ENCODE peak calls at places on chromosomes 6 and 20, in five cellular contexts. One of them, this sample, is unnamed.

GRCh38 chr20:20780127-20780822 is 67.8 kb upstream of the RALGAPA2 start:
- DNase-seq in spleen: peak; percentile 89
- DNase-seq in tibial nerve: peak; percentile 85
- DNase-seq in lower leg skin: peak; percentile 96
- DNase-seq in heart left ventricle: peak; percentile 78
- DNase-seq in this sample: peak; percentile 79

GRCh38 chr6:6319947-6320811 is at the start of gene F13A1:
- DNase-seq in lower leg skin: no peak
- DNase-seq in heart left ventricle: peak; percentile 47
- DNase-seq in tibial nerve: no peak
- DNase-seq in spleen: peak; percentile 83
- DNase-seq in this sample: peak; percentile 25

GRCh38 chr20:47789081-47789998 is 4.1 kb upstream of the SULF2 start:
- DNase-seq in lower leg skin: no peak
- DNase-seq in heart left ventricle: peak; percentile 2
- DNase-seq in spleen: no peak
- DNase-seq in tibial nerve: no peak
- DNase-seq in this sample: no peak

GRCh38 chr6:11381801-11382513 is 149.5 kb upstream of the NEDD9 start:
- DNase-seq in lower leg skin: no peak
- DNase-seq in tibial nerve: peak; percentile 31
- DNase-seq in heart left ventricle: peak; percentile 47
- DNase-seq in spleen: peak; percentile 91
- DNase-seq in this sample: peak; percentile 23

GRCh38 chr6:143677891-143678737 is at the start of gene PHACTR2:
- DNase-seq in spleen: peak; percentile 88
- DNase-seq in heart left ventricle: peak; percentile 88
- DNase-seq in tibial nerve: peak; percentile 65
- DNase-seq in lower leg skin: peak; percentile 92
- DNase-seq in this sample: peak; percentile 83

GRCh38 chr20:9051508-9051907 is 17.4 kb upstream of the PLCB4 start:
- DNase-seq in spleen: no peak
- DNase-seq in lower leg skin: no peak
- DNase-seq in heart left ventricle: no peak
- DNase-seq in tibial nerve: no peak
- DNase-seq in this sample: no peak

GRCh38 chr20:35768731-35769664 is 2.8 kb upstream of the PHF20 start:
- DNase-seq in lower leg skin: peak; percentile 99
- DNase-seq in tibial nerve: peak; percentile 100
- DNase-seq in spleen: peak; percentile 92
- DNase-seq in heart left ventricle: peak; percentile 97
- DNase-seq in this sample: peak; percentile 100

GRCh38 chr6:99613705-99614429 is 7.2 kb downstream of the PRDM13 start:
- DNase-seq in spleen: no peak
- DNase-seq in lower leg skin: no peak
- DNase-seq in heart left ventricle: no peak
- DNase-seq in tibial nerve: no peak
- DNase-seq in this sample: no peak

GRCh38 chr20:16001286-16001685 is 572.0 kb downstream of the KIF16B start:
- DNase-seq in tibial nerve: no peak
- DNase-seq in heart left ventricle: no peak
- DNase-seq in spleen: no peak
- DNase-seq in lower leg skin: no peak
- DNase-seq in this sample: no peak

GRCh38 chr6:107816818-107817217 is 7.3 kb downstream of the SCML4 start:
- DNase-seq in heart left ventricle: no peak
- DNase-seq in lower leg skin: no peak
- DNase-seq in spleen: no peak
- DNase-seq in tibial nerve: no peak
- DNase-seq in this sample: no peak

GRCh38 chr6:52760105-52760765 is 3.0 kb downstream of the GSTA2 start:
- DNase-seq in spleen: no peak
- DNase-seq in heart left ventricle: no peak
- DNase-seq in tibial nerve: no peak
- DNase-seq in lower leg skin: no peak
- DNase-seq in this sample: no peak

GRCh38 chr6:143674466-143675114 is 3.2 kb upstream of the PHACTR2 start:
- DNase-seq in spleen: no peak
- DNase-seq in heart left ventricle: peak; percentile 60
- DNase-seq in tibial nerve: no peak
- DNase-seq in lower leg skin: no peak
- DNase-seq in this sample: no peak

GRCh38 chr6:49550413-49551125 is at the start of gene C6orf141:
- DNase-seq in spleen: no peak
- DNase-seq in heart left ventricle: no peak
- DNase-seq in lower leg skin: peak; percentile 86
- DNase-seq in tibial nerve: no peak
- DNase-seq in this sample: peak; percentile 15

GRCh38 chr6:155147958-155148663 is 115.7 kb upstream of the CLDN20 start:
- DNase-seq in lower leg skin: peak; percentile 46
- DNase-seq in heart left ventricle: no peak
- DNase-seq in spleen: no peak
- DNase-seq in tibial nerve: no peak
- DNase-seq in this sample: no peak

GRCh38 chr6:170437719-170438401 is 115.2 kb downstream of the PSMB1 start:
- DNase-seq in spleen: no peak
- DNase-seq in tibial nerve: no peak
- DNase-seq in lower leg skin: peak; percentile 81
- DNase-seq in heart left ventricle: no peak
- DNase-seq in this sample: no peak

GRCh38 chr6:43895656-43896055 is 125.6 kb downstream of the VEGFA start:
- DNase-seq in tibial nerve: no peak
- DNase-seq in spleen: no peak
- DNase-seq in lower leg skin: no peak
- DNase-seq in heart left ventricle: no peak
- DNase-seq in this sample: no peak
- TF ChIP-seq POLR2A in tibial nerve: no peak
- TF ChIP-seq POLR2A in spleen: no peak
- TF ChIP-seq POLR2A in lower leg skin: no peak
- TF ChIP-seq POLR2A in heart left ventricle: no peak
- TF ChIP-seq POLR2A in this sample: no peak

DNA sequence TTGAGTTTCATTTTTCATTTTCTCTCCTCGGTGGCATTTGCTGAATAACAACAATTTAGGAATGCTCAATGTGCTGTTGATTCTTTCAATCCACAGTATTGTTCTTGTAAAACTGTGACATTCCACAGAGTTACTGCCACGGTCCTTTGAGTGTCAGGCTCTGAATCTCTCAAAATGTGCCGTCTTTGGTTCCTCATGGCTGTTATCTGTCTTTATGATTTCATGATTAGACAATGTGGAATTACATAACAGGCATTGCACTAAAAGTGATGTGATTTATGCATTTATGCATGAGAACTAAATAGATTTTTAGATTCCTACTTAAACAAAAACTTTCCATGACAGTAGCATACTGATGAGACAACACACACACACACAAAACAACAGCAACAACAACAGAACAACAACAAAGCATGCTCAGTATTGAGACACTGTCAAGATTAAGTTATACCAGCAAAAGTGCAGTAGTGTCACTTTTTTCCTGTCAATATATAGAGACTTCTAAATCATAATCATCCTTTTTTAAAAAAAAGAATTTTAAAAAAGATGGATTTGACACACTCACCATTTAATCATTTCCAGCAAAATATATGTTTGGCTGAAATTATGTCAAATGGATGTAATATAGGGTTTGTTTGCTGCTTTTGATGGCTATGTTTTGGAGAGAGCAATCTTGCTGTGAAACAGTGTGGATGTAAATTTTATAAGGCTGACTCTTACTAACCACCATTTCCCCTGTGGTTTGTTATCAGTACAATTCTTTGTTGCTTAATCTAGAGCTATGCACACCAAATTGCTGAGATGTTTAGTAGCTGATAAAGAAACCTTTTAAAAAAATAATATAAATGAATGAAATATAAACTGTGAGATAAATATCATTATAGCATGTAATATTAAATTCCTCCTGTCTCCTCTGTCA is 88.1 kb downstream of the SNAP25 start:
- DNase-seq in spleen: no peak
- DNase-seq in lower leg skin: no peak
- DNase-seq in heart left ventricle: no peak
- DNase-seq in tibial nerve: no peak
- DNase-seq in this sample: no peak
- TF ChIP-seq POLR2A in spleen: no peak
- TF ChIP-seq POLR2A in lower leg skin: no peak
- TF ChIP-seq POLR2A in heart left ventricle: no peak
- TF ChIP-seq POLR2A in tibial nerve: no peak
- TF ChIP-seq POLR2A in this sample: no peak

DNA sequence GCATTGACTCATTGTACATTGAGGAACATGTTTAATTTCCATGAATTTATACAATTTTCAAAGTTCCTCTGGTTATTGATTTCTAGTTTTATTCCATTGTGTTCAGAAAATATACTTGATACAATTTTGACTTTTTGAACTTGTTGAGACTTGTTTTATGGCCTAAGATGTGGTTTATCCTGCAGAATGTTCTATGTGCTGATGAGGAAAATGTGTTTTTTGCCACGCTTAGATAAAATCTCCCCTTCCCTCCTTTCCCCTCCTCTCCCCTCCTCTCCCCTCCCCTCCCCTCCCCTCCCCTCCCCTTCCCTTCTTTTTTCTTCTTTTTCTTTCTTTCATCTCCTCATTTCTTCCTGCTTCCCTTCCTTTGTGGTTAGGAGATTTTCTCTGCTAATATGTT is 470.8 kb upstream of the MAP3K7 start:
- DNase-seq in heart left ventricle: no peak
- DNase-seq in lower leg skin: no peak
- DNase-seq in tibial nerve: no peak
- DNase-seq in spleen: no peak
- DNase-seq in this sample: no peak
- TF ChIP-seq POLR2A in heart left ventricle: no peak
- TF ChIP-seq POLR2A in lower leg skin: no peak
- TF ChIP-seq POLR2A in tibial nerve: no peak
- TF ChIP-seq POLR2A in spleen: no peak
- TF ChIP-seq POLR2A in this sample: no peak

GRCh38 chr6:149717588-149718458 is at the start of gene LATS1:
- DNase-seq in lower leg skin: peak; percentile 98
- DNase-seq in tibial nerve: peak; percentile 84
- DNase-seq in heart left ventricle: peak; percentile 95
- DNase-seq in spleen: peak; percentile 98
- DNase-seq in this sample: peak; percentile 95
- TF ChIP-seq POLR2A in lower leg skin: no peak
- TF ChIP-seq POLR2A in tibial nerve: peak; percentile 72
- TF ChIP-seq POLR2A in heart left ventricle: no peak
- TF ChIP-seq POLR2A in spleen: peak; percentile 60
- TF ChIP-seq POLR2A in this sample: peak; percentile 88

GRCh38 chr6:112040933-112041332 is 13.0 kb upstream of the CCN6 start:
- DNase-seq in tibial nerve: no peak
- DNase-seq in lower leg skin: no peak
- DNase-seq in heart left ventricle: no peak
- DNase-seq in spleen: no peak
- DNase-seq in this sample: no peak

GRCh38 chr6:112044196-112044595 is 9.7 kb upstream of the CCN6 start:
- DNase-seq in spleen: no peak
- DNase-seq in lower leg skin: no peak
- DNase-seq in heart left ventricle: no peak
- DNase-seq in tibial nerve: no peak
- DNase-seq in this sample: no peak

GRCh38 chr6:112041535-112041934 is 12.4 kb upstream of the CCN6 start:
- DNase-seq in heart left ventricle: no peak
- DNase-seq in spleen: no peak
- DNase-seq in tibial nerve: no peak
- DNase-seq in lower leg skin: no peak
- DNase-seq in this sample: no peak

GRCh38 chr6:112044856-112045255 is 9.0 kb upstream of the CCN6 start:
- DNase-seq in spleen: no peak
- DNase-seq in tibial nerve: no peak
- DNase-seq in heart left ventricle: no peak
- DNase-seq in lower leg skin: no peak
- DNase-seq in this sample: peak; percentile 47

GRCh38 chr6:112043032-112044007 is 10.6 kb upstream of the CCN6 start:
- DNase-seq in heart left ventricle: peak; percentile 89
- DNase-seq in tibial nerve: peak; percentile 93
- DNase-seq in lower leg skin: peak; percentile 98
- DNase-seq in spleen: peak; percentile 97
- DNase-seq in this sample: peak; percentile 84
- TF ChIP-seq POLR2A in heart left ventricle: no peak
- TF ChIP-seq POLR2A in tibial nerve: peak; percentile 51
- TF ChIP-seq POLR2A in lower leg skin: no peak
- TF ChIP-seq POLR2A in spleen: peak; percentile 66
- TF ChIP-seq POLR2A in this sample: no peak

GRCh38 chr20:58111340-58112016 is 117.0 kb downstream of the ANKRD60 start:
- DNase-seq in heart left ventricle: no peak
- DNase-seq in spleen: no peak
- DNase-seq in tibial nerve: no peak
- DNase-seq in lower leg skin: peak; percentile 82
- DNase-seq in this sample: no peak

GRCh38 chr20:58109918-58110635 is 118.4 kb downstream of the ANKRD60 start:
- DNase-seq in lower leg skin: peak; percentile 40
- DNase-seq in spleen: no peak
- DNase-seq in tibial nerve: no peak
- DNase-seq in heart left ventricle: no peak
- DNase-seq in this sample: no peak

GRCh38 chr20:58112017-58112781 is 116.3 kb downstream of the ANKRD60 start:
- DNase-seq in tibial nerve: no peak
- DNase-seq in heart left ventricle: no peak
- DNase-seq in spleen: no peak
- DNase-seq in lower leg skin: peak; percentile 77
- DNase-seq in this sample: no peak

GRCh38 chr20:58107533-58107932 is 120.9 kb downstream of the ANKRD60 start:
- DNase-seq in heart left ventricle: no peak
- DNase-seq in tibial nerve: no peak
- DNase-seq in spleen: no peak
- DNase-seq in lower leg skin: peak; percentile 17
- DNase-seq in this sample: no peak

GRCh38 chr20:58109126-58109880 is 119.2 kb downstream of the ANKRD60 start:
- DNase-seq in heart left ventricle: no peak
- DNase-seq in lower leg skin: peak; percentile 84
- DNase-seq in tibial nerve: no peak
- DNase-seq in spleen: no peak
- DNase-seq in this sample: no peak
- TF ChIP-seq POLR2A in heart left ventricle: no peak
- TF ChIP-seq POLR2A in lower leg skin: no peak
- TF ChIP-seq POLR2A in tibial nerve: no peak
- TF ChIP-seq POLR2A in spleen: no peak
- TF ChIP-seq POLR2A in this sample: no peak

This sample was measured in adrenal gland.